ENCODE peak calls at places on chromosomes 7 and 10, in ten cellular contexts. X is A549, U is esophagus muscularis mucosa, S is SJSA1, N is PC-3, J is cardiac muscle cell, E is Peyer's patch, H is uterus, M is tibial nerve, G is upper lobe of right lung. B is an unnamed sample. For H3K4me1 and H3K9me3, the result is how much of the 10 kb centered on the place peaks cover.

GRCh38 chr10:52128056-52128683 is 185.9 kb upstream of the DKK1 start:
- DNase-seq in M (no peak), U (no peak), G (no peak), S (no peak), N (no peak), X (no peak), J (no peak), H (no peak), E (no peak), B (peak)

GRCh38 chr10:120950103-120950561 is 99.0 kb downstream of the WDR11 start:
- DNase-seq in M (no peak), G (no peak), S (no peak), H (no peak), X (no peak), J (peak), U (no peak), E (no peak), N (no peak), B (no peak)

GRCh38 chr7:957418-958220 is 3.1 kb upstream of the ADAP1 start:
- DNase-seq in U (no peak), S (no peak), E (no peak), G (peak), N (no peak), X (no peak), J (peak), H (no peak), M (peak), B (peak)

GRCh38 chr10:122407375-122408125 is 33.0 kb downstream of the PLEKHA1 start:
- DNase-seq in S (no peak), H (peak), E (peak), M (no peak), U (no peak), X (no peak), J (peak), N (no peak), G (no peak), B (no peak)

GRCh38 chr7:1290262-1291039 is 57.8 kb downstream of the UNCX start:
- DNase-seq in M (no peak), J (peak), H (no peak), E (no peak), X (peak), U (no peak), N (peak), S (no peak), G (no peak), B (no peak)

GRCh38 chr10:72276421-72277339 is 3.0 kb downstream of the DDIT4 start:
- DNase-seq in S (no peak), X (peak), N (no peak), U (no peak), H (no peak), G (no peak), J (peak), E (no peak), M (no peak), B (peak)

GRCh38 chr10:74244807-74245206 is 93.8 kb downstream of the ADK start:
- DNase-seq in M (no peak), X (no peak), J (no peak), E (no peak), G (no peak), S (no peak), U (no peak), H (no peak), N (no peak), B (no peak)

GRCh38 chr7:45203947-45204445 is 46.4 kb downstream of the RAMP3 start:
- DNase-seq in N (no peak), U (no peak), X (no peak), H (no peak), E (no peak), J (peak), G (peak), M (no peak), S (no peak), B (no peak)

GRCh38 chr10:15857001-15857608 is 3.2 kb downstream of the MINDY3 start:
- DNase-seq in N (peak), M (no peak), U (no peak), G (no peak), H (no peak), S (no peak), X (no peak), E (no peak), J (no peak), B (no peak)

GRCh38 chr7:143305423-143306070 is 10.4 kb upstream of the CLCN1 start:
- DNase-seq in N (peak), U (no peak), S (no peak), J (peak), X (peak), H (no peak), M (peak), E (peak), G (peak), B (peak)

GRCh38 chr7:141792526-141792925 is 2.5 kb downstream of the TAS2R5 start:
- DNase-seq in J (peak), E (no peak), G (no peak), N (peak), H (no peak), U (no peak), X (no peak), M (no peak), S (no peak), B (no peak)

GRCh38 chr7:44709945-44710596 is 38.6 kb upstream of the ZMIZ2 start:
- DNase-seq in M (no peak), U (no peak), H (no peak), X (no peak), G (no peak), N (no peak), J (no peak), E (no peak), S (no peak), B (no peak)

DNA sequence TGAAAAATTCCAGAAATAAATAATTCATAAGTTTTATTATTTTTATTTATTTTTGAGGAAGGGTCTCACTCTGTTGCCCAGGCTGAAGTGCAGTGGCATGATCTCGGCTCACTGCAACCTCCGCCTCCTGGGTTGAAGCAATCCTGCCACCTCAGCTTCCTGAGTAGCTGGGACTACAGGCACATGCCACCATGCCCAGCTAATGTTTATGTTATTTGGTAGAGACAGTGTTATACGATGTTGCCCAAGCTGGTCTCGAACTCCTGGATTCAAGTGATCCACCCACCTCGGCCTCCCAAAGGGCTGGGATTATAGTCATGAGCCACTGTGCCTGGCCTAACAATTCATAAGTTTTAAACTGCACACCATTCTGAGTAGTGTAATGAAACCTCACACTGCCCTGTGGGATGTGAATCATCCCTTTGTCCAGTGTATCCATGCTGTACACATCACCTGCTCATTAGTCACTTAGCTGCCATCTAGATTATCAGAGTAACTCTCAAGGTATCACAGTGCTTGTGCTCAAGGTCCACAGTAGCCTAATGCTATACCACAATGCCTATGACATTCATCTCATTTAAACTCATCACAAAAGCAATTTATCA is 17.9 kb downstream of the RTKN2 start:
- DNase-seq in E (no peak), S (peak), U (no peak), H (no peak), M (no peak), J (no peak), X (peak), N (peak), G (no peak), B (no peak)
- H3K4me1 ChIP-seq in E (under half), S (under half), U (under half), H (under half), M (under half), J (under half), X (under half), N (under half), G (under half), B (under half)

GRCh38 chr10:62437696-62438095 is 63.5 kb downstream of the ZNF365 start:
- DNase-seq in N (peak), J (peak), S (peak), H (no peak), M (peak), E (no peak), X (peak), G (no peak), U (no peak), B (no peak)

GRCh38 chr10:62430881-62431280 is 56.7 kb downstream of the ZNF365 start:
- DNase-seq in X (no peak), G (no peak), S (no peak), M (no peak), U (no peak), E (no peak), H (no peak), J (no peak), N (no peak), B (no peak)

GRCh38 chr10:62433901-62434300 is 59.7 kb downstream of the ZNF365 start:
- DNase-seq in U (no peak), M (no peak), H (no peak), S (no peak), X (no peak), J (no peak), G (no peak), N (no peak), E (no peak), B (no peak)

DNA sequence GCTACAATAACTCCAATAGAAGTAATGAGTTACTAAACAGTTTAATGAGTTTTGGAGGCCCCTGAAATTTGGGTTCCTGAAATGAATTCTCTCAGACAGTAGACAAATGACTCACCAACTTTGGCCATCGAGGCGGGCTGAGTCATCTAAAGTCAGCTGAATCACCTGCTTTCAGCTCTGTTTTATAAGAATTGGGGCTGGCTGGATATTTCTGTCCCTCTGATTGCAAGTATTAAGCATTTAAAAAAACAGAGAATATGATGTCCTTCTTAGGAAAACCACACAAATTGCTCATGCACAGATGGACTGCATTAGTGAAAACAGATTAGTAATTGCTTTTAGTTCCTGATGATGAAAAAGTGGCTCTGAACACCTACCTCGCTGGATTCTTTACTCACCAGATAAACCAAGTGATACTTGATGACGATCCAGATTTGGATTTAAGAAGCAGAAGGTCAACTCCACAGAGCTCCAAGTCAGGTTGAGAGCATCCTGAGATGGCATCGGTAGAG is 59.1 kb downstream of the ZNF365 start:
- DNase-seq in H (peak), X (peak), E (no peak), N (peak), U (no peak), J (peak), G (no peak), S (peak), M (peak), B (peak)
- H3K27ac ChIP-seq in H (peak), X (peak), E (no peak), N (peak), U (no peak), J (no peak), G (no peak), S (peak), M (no peak), B (no peak)

GRCh38 chr10:123795846-123796590 is 95.6 kb downstream of the CPXM2 start:
- DNase-seq in J (no peak), X (no peak), N (no peak), E (no peak), U (peak), S (no peak), G (no peak), H (no peak), M (no peak), B (no peak)
- H3K9me3 ChIP-seq in J (under half), X (under half), N (under half), E (under half), U (under half), S (under half), G (under half), H (under half), M (under half), B (under half)

GRCh38 chr10:132634947-132635271 is 97.3 kb downstream of the INPP5A start:
- DNase-seq in X (no peak), E (no peak), S (no peak), J (no peak), M (no peak), G (no peak), N (no peak), H (no peak), U (no peak), B (no peak)
- H3K4me1 ChIP-seq in X (under half), E (under half), S (under half), J (under half), M (half or more), G (under half), N (under half), H (under half), U (half or more), B (half or more)